ENCODE peak calls at places on chromosomes 12 and 14, in five cellular contexts. Q, C, D, O and X are unnamed samples. For H3K27me3, the result is how much of the 10 kb centered on the place peaks cover.

GRCh38 chr12:93167841-93168492 is 209.8 kb upstream of the NUDT4 start:
- DNase-seq in Q (peak), D (no peak), O (no peak), C (no peak), X (peak)

GRCh38 chr12:130876758-130877157 is 4.9 kb downstream of the RAN start:
- DNase-seq in O (no peak), C (no peak), Q (no peak), D (no peak), X (no peak)

GRCh38 chr14:97021571-97022171 is 224.5 kb downstream of the VRK1 start:
- DNase-seq in Q (peak), D (no peak), C (no peak), O (no peak), X (no peak)

GRCh38 chr12:123109319-123109772 is 41.5 kb downstream of the PITPNM2 start:
- DNase-seq in Q (no peak), C (no peak), D (no peak), O (no peak), X (no peak)

GRCh38 chr14:106843951-106844483 is 1317.6 kb downstream of the TMEM121 start:
- DNase-seq in Q (peak), C (peak), D (no peak), O (peak), X (no peak)

GRCh38 chr12:87127272-87127671 is 871.1 kb upstream of the MGAT4C start:
- DNase-seq in Q (peak), C (no peak), O (no peak), D (no peak), X (peak)

GRCh38 chr12:57993834-57994233 is 52.5 kb downstream of the ATP23 start:
- DNase-seq in C (no peak), O (no peak), Q (no peak), D (no peak), X (no peak)

GRCh38 chr12:105289114-105289904 is 41.2 kb upstream of the C12orf75 start:
- DNase-seq in O (no peak), Q (peak), D (no peak), C (no peak), X (no peak)

GRCh38 chr14:70897475-70897874 is 9.8 kb upstream of the PCNX1 start:
- DNase-seq in D (no peak), O (no peak), C (no peak), Q (no peak), X (no peak)

GRCh38 chr14:70894868-70895267 is 12.4 kb upstream of the PCNX1 start:
- DNase-seq in D (no peak), O (no peak), C (no peak), Q (no peak), X (no peak)

GRCh38 chr14:70896317-70896716 is 10.9 kb upstream of the PCNX1 start:
- DNase-seq in D (no peak), Q (no peak), O (no peak), C (no peak), X (no peak)

GRCh38 chr14:70898346-70898745 is 8.9 kb upstream of the PCNX1 start:
- DNase-seq in O (no peak), Q (no peak), D (no peak), C (no peak), X (no peak)

DNA sequence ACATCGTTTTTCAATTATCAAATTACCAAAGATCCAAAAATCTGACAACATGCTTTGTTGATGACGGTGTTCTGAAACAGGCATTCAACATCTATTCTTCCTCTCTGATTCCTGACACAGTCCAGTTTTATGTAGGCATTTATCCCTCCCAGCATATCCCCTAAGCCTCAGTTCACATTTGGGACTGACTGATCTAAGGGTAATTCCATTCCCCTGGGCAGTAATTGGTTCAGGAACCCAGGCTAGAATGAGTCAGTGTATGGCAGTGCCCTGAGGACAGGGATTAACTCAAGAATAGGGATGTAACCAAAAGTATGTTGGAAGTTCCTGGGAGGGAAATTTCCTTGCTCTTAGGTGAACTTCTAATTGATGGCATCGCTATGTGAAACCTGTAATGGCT is 10.3 kb upstream of the PCNX1 start:
- DNase-seq in D (no peak), O (no peak), Q (no peak), C (no peak), X (no peak)
- H3K27ac ChIP-seq in D (no peak), O (no peak), Q (no peak), C (no peak), X (no peak)

GRCh38 chr14:69259176-69259530 is 805 bp upstream of the GALNT16 start:
- DNase-seq in D (no peak), C (no peak), O (no peak), Q (no peak), X (no peak)
- H3K27me3 ChIP-seq in D (under half), C (under half), O (under half), Q (half or more), X (under half)

DNA sequence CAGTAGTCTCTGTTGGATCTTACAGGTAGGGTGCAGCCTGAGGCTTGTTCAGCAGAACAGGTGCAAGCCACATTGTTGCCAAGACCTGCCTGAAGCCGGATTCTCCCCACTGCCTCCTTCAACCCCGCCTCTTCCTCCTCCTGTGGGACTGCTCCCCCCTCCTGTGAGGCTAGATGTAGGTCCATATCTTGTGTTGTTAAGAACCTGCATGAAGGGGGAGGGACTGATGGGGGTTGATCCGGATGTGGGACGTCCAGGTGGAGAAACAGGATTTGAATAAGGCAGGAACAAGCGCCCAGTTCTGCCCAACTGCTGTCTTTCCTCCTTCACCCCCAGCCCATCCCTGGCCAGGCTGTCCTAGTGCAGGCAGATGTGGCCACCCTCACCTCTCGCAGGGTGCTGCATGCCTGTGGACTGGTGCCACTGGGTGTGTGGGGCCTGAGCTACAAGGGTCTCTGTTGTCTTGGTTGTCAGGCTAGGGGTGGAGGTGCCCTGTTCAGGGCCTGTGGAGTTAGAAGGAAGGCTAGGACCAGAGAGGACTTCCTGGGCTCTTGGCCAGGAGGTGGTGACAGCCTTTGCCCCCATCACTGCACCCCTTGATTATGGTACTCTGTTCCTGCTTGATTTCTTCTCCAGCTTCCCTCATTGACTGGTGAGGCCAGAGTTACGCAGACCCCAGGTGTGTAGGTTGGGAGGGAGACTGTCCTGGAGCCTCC is 1.4 kb downstream of the NR4A1 start:
- DNase-seq in C (peak), D (no peak), Q (peak), O (no peak), X (no peak)
- H3K27ac ChIP-seq in C (no peak), D (peak), Q (no peak), O (peak), X (no peak)

GRCh38 chr14:94768141-94768520 is 1.8 kb downstream of the GSC start:
- DNase-seq in D (no peak), O (no peak), Q (no peak), C (no peak), X (no peak)
- H3K27me3 ChIP-seq in D (half or more), O (under half), Q (under half), C (under half), X (half or more)

DNA sequence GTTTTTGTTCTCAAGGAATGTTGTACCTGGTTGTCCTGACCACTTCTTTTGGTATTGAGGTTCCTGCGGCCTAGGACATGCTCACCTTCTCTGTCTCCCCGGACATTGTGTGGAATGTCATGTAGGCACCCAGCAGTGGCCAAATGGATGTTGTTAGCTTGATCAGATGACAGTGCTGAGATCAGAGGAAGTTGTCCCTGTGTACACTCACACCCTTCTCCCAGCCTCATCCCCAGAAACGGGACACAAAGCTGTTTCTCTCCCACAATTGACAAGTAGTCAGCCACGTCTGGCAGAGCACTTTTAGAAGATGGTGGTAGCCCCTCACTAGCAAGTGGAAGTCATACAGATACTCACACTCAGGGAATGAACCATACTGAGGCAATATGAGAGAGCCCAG is 3.0 kb downstream of the PLEKHH1 start:
- DNase-seq in C (no peak), D (no peak), Q (no peak), O (no peak), X (no peak)
- H3K27ac ChIP-seq in C (no peak), D (no peak), Q (no peak), O (no peak), X (no peak)

GRCh38 chr14:34044666-34045306 is 93.9 kb upstream of the EGLN3 start:
- DNase-seq in O (no peak), D (no peak), C (no peak), Q (no peak), X (no peak)
- H3K27me3 ChIP-seq in O (under half), D (under half), C (under half), Q (under half), X (under half)

GRCh38 chr12:121860257-121860656 is 1.6 kb upstream of the HPD start:
- DNase-seq in O (no peak), Q (no peak), D (no peak), C (no peak), X (no peak)
- H3K27ac ChIP-seq in O (no peak), Q (no peak), D (peak), C (no peak), X (no peak)

GRCh38 chr14:42961509-42961908 is 1354.8 kb downstream of the LRFN5 start:
- DNase-seq in Q (peak), C (no peak), O (no peak), D (no peak), X (no peak)

DNA sequence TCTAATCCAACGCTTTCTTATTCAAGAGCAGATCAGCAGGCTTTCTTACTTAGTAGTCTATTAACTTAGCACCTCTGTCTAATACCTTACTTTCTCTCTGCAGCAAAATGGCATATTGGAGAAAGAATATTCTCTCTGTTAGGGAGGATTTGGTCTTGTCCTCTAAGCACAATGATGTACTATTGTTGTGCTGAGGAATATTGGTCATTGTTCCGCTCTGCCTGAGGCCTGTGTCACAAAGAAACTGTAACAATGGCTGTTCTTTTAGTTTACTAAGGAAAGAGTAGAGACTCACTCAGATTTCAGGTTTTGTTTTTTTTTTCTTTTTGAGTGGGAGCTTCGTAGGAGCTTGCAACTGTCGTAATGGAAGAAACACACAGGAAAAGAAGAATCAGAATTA is 1358.8 kb downstream of the LRFN5 start:
- DNase-seq in O (no peak), Q (no peak), C (no peak), D (no peak), X (no peak)
- H3K27me3 ChIP-seq in O (under half), Q (under half), C (under half), D (under half), X (under half)